ENCODE peak calls at places on chromosomes 16 and 17, in five cellular contexts. One of them, this sample, is unnamed.

GRCh38 chr17:82493517-82493840 is 26.1 kb upstream of the FOXK2 start:
- DNase-seq in HCT116: no peak
- DNase-seq in NT2/D1: no peak
- DNase-seq in K562: no peak
- DNase-seq in HepG2: no peak
- DNase-seq in this sample: no peak

GRCh38 chr17:35846055-35846809 is 22.5 kb downstream of the HEATR9 start:
- DNase-seq in HCT116: no peak
- DNase-seq in NT2/D1: no peak
- DNase-seq in K562: no peak
- DNase-seq in HepG2: no peak
- DNase-seq in this sample: no peak

GRCh38 chr17:64020068-64020766 is at the start of gene ICAM2:
- DNase-seq in HCT116: no peak
- DNase-seq in NT2/D1: no peak
- DNase-seq in K562: no peak
- DNase-seq in HepG2: no peak
- DNase-seq in this sample: peak

GRCh38 chr17:40298726-40299125 is 10.3 kb upstream of the RARA start:
- DNase-seq in HCT116: no peak
- DNase-seq in NT2/D1: no peak
- DNase-seq in K562: no peak
- DNase-seq in HepG2: no peak
- DNase-seq in this sample: no peak

GRCh38 chr17:75442168-75443103 is 14.0 kb upstream of the TMEM94 start:
- DNase-seq in HCT116: no peak
- DNase-seq in NT2/D1: no peak
- DNase-seq in K562: no peak
- DNase-seq in HepG2: peak
- DNase-seq in this sample: no peak

GRCh38 chr17:58246104-58246740 is 7.8 kb downstream of the LPO start:
- DNase-seq in HCT116: no peak
- DNase-seq in NT2/D1: no peak
- DNase-seq in K562: no peak
- DNase-seq in HepG2: no peak
- DNase-seq in this sample: no peak

GRCh38 chr16:15613676-15614075 is 29.3 kb downstream of the MARF1 start:
- DNase-seq in HCT116: peak
- DNase-seq in NT2/D1: peak
- DNase-seq in K562: no peak
- DNase-seq in HepG2: no peak
- DNase-seq in this sample: no peak

GRCh38 chr16:1745181-1745899 is 26.0 kb downstream of the NME3 start:
- DNase-seq in HCT116: no peak
- DNase-seq in NT2/D1: no peak
- DNase-seq in K562: no peak
- DNase-seq in HepG2: no peak
- DNase-seq in this sample: no peak

GRCh38 chr17:45775576-45776011 is 8.5 kb upstream of the CRHR1 start:
- DNase-seq in HCT116: no peak
- DNase-seq in NT2/D1: no peak
- DNase-seq in K562: no peak
- DNase-seq in HepG2: no peak
- DNase-seq in this sample: no peak

GRCh38 chr16:27080870-27081269 is 14.1 kb downstream of the C16orf82 start:
- DNase-seq in HCT116: peak
- DNase-seq in NT2/D1: peak
- DNase-seq in K562: peak
- DNase-seq in HepG2: peak
- DNase-seq in this sample: no peak

GRCh38 chr16:20262248-20262647 is 65.1 kb downstream of the GP2 start:
- DNase-seq in HCT116: no peak
- DNase-seq in NT2/D1: no peak
- DNase-seq in K562: no peak
- DNase-seq in HepG2: no peak
- DNase-seq in this sample: no peak

GRCh38 chr17:31528291-31528874 is 136.9 kb downstream of the RAB11FIP4 start:
- DNase-seq in HCT116: no peak
- DNase-seq in NT2/D1: no peak
- DNase-seq in K562: no peak
- DNase-seq in HepG2: no peak
- DNase-seq in this sample: no peak
- TF ChIP-seq ZNF274 in HCT116: no peak
- TF ChIP-seq ZNF274 in NT2/D1: no peak
- TF ChIP-seq ZNF274 in K562: no peak
- TF ChIP-seq ZNF274 in HepG2: no peak
- TF ChIP-seq ZNF274 in this sample: no peak

GRCh38 chr16:74605746-74606520 is 981 bp downstream of the GLG1 start:
- DNase-seq in HCT116: no peak
- DNase-seq in NT2/D1: no peak
- DNase-seq in K562: peak
- DNase-seq in HepG2: no peak
- DNase-seq in this sample: no peak

GRCh38 chr16:74606521-74607309 is at the start of gene GLG1:
- DNase-seq in HCT116: peak
- DNase-seq in NT2/D1: peak
- DNase-seq in K562: peak
- DNase-seq in HepG2: peak
- DNase-seq in this sample: peak

GRCh38 chr16:74607967-74608356 is 1.0 kb upstream of the GLG1 start:
- DNase-seq in HCT116: no peak
- DNase-seq in NT2/D1: peak
- DNase-seq in K562: peak
- DNase-seq in HepG2: no peak
- DNase-seq in this sample: no peak

GRCh38 chr16:74608381-74608780 is 1.5 kb upstream of the GLG1 start:
- DNase-seq in HCT116: no peak
- DNase-seq in NT2/D1: no peak
- DNase-seq in K562: no peak
- DNase-seq in HepG2: no peak
- DNase-seq in this sample: no peak

DNA sequence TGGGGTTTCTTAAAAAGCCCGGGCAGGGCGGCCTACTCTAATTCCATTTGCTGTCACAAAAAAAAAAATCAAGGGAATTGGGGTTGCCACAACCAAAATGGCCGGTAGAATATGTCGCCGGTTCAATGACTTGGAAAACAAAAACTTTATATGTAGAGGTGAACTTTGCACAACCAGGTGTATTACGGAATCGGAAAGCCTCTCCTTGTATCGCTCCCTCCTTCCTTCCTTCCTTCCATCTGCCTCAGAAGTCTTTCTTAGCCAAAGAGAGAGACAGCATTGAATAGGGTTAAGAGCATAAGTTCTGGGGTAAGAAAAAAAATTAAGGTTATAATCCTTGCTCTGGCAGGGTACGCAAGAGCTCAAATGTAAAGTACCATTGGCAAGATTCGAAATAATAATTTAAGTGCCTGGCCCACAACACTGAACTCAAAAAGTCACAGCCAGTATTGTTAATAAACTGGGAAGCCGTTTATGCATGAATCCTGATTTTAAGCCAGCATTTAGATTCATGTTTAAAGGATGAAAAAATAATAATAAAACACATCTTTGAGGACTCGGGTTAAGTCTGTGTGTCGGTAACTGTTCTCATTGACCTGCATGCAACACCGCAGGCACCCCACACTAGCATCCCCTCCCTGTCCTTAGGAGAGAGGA is 524 bp upstream of the GLG1 start:
- DNase-seq in HCT116: no peak
- DNase-seq in NT2/D1: no peak
- DNase-seq in K562: no peak
- DNase-seq in HepG2: peak
- DNase-seq in this sample: no peak
- TF ChIP-seq ZNF274 in HCT116: no peak
- TF ChIP-seq ZNF274 in NT2/D1: no peak
- TF ChIP-seq ZNF274 in K562: no peak
- TF ChIP-seq ZNF274 in HepG2: no peak
- TF ChIP-seq ZNF274 in this sample: no peak

DNA sequence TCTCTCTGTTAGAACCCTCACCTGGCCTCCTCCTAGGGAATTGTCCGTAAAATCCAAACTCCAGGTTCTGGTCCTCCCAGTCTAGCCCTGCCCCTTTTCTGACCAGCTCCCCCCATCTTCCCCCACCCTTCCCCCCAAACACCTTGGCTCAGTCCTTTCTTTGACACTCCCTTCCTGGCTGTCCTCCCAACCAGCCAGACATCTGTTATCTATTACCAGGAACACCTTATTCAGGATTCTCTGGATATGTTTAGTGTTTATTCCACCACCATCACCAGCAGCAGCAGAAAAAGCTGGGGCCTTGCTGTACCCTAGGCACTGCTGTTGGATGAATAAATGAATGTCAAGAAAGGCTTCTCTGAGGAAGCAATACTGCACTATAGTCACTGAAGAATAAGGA is 4.0 kb upstream of the CMTM3 start:
- DNase-seq in HCT116: no peak
- DNase-seq in NT2/D1: no peak
- DNase-seq in K562: no peak
- DNase-seq in HepG2: no peak
- DNase-seq in this sample: no peak
- TF ChIP-seq ZNF274 in HCT116: no peak
- TF ChIP-seq ZNF274 in NT2/D1: no peak
- TF ChIP-seq ZNF274 in K562: no peak
- TF ChIP-seq ZNF274 in HepG2: no peak
- TF ChIP-seq ZNF274 in this sample: no peak

GRCh38 chr17:50212121-50212843 is 10.9 kb upstream of the COL1A1 start:
- DNase-seq in HCT116: no peak
- DNase-seq in NT2/D1: no peak
- DNase-seq in K562: peak
- DNase-seq in HepG2: no peak
- DNase-seq in this sample: no peak

GRCh38 chr17:50211249-50212120 is 10.1 kb upstream of the COL1A1 start:
- DNase-seq in HCT116: no peak
- DNase-seq in NT2/D1: no peak
- DNase-seq in K562: no peak
- DNase-seq in HepG2: no peak
- DNase-seq in this sample: no peak

GRCh38 chr17:50209133-50209471 is 7.7 kb upstream of the COL1A1 start:
- DNase-seq in HCT116: no peak
- DNase-seq in NT2/D1: no peak
- DNase-seq in K562: no peak
- DNase-seq in HepG2: no peak
- DNase-seq in this sample: no peak

GRCh38 chr17:50209472-50210248 is 8.2 kb upstream of the COL1A1 start:
- DNase-seq in HCT116: no peak
- DNase-seq in NT2/D1: peak
- DNase-seq in K562: peak
- DNase-seq in HepG2: no peak
- DNase-seq in this sample: no peak

GRCh38 chr17:50210249-50211225 is 9.1 kb upstream of the COL1A1 start:
- DNase-seq in HCT116: no peak
- DNase-seq in NT2/D1: peak
- DNase-seq in K562: peak
- DNase-seq in HepG2: peak
- DNase-seq in this sample: no peak
- TF ChIP-seq ZNF274 in HCT116: no peak
- TF ChIP-seq ZNF274 in NT2/D1: no peak
- TF ChIP-seq ZNF274 in K562: no peak
- TF ChIP-seq ZNF274 in HepG2: no peak
- TF ChIP-seq ZNF274 in this sample: no peak

GRCh38 chr16:84207266-84207665 is 16.3 kb downstream of the ADAD2 start:
- DNase-seq in HCT116: no peak
- DNase-seq in NT2/D1: no peak
- DNase-seq in K562: no peak
- DNase-seq in HepG2: no peak
- DNase-seq in this sample: no peak
- TF ChIP-seq ZNF274 in HCT116: no peak
- TF ChIP-seq ZNF274 in NT2/D1: no peak
- TF ChIP-seq ZNF274 in K562: no peak
- TF ChIP-seq ZNF274 in HepG2: no peak
- TF ChIP-seq ZNF274 in this sample: no peak

GRCh38 chr16:77564791-77565390 is 130.1 kb upstream of the ADAMTS18 start:
- DNase-seq in HCT116: no peak
- DNase-seq in NT2/D1: no peak
- DNase-seq in K562: no peak
- DNase-seq in HepG2: no peak
- DNase-seq in this sample: no peak
- TF ChIP-seq ZNF274 in HCT116: no peak
- TF ChIP-seq ZNF274 in NT2/D1: no peak
- TF ChIP-seq ZNF274 in K562: no peak
- TF ChIP-seq ZNF274 in HepG2: no peak
- TF ChIP-seq ZNF274 in this sample: no peak

GRCh38 chr17:38958756-38959155 is 8.4 kb downstream of the FBXO47 start:
- DNase-seq in HCT116: no peak
- DNase-seq in NT2/D1: no peak
- DNase-seq in K562: no peak
- DNase-seq in HepG2: no peak
- DNase-seq in this sample: no peak
- TF ChIP-seq ZNF274 in HCT116: no peak
- TF ChIP-seq ZNF274 in NT2/D1: no peak
- TF ChIP-seq ZNF274 in K562: no peak
- TF ChIP-seq ZNF274 in HepG2: no peak
- TF ChIP-seq ZNF274 in this sample: no peak

This sample was measured in GM12878.